ENCODE peak calls at places on chromosomes 12 and 14, in six cellular contexts. One of them, this sample, is unnamed.
A peak's percentile ranks its signal among the peaks of the same experiment; 100 is the strongest.

GRCh38 chr12:88142610-88142991 is 494 bp downstream of the TMTC3 start:
- DNase-seq in AG04450: no peak
- DNase-seq in BE2C: peak; percentile 18
- DNase-seq in CD8-positive, alpha-beta memory T cell: peak; percentile 2
- DNase-seq in mesendoderm: peak; percentile 53
- DNase-seq in aorta: peak; percentile 80
- DNase-seq in this sample: no peak

GRCh38 chr14:70448633-70449032 is 3.3 kb upstream of the ADAM21 start:
- DNase-seq in mesendoderm: no peak
- DNase-seq in aorta: no peak
- DNase-seq in AG04450: peak; percentile 29
- DNase-seq in BE2C: no peak
- DNase-seq in CD8-positive, alpha-beta memory T cell: no peak
- DNase-seq in this sample: no peak

GRCh38 chr14:20413785-20414117 is 450 bp upstream of the TEP1 start:
- DNase-seq in CD8-positive, alpha-beta memory T cell: no peak
- DNase-seq in BE2C: no peak
- DNase-seq in AG04450: no peak
- DNase-seq in mesendoderm: peak; percentile 29
- DNase-seq in aorta: no peak
- DNase-seq in this sample: no peak

GRCh38 chr14:87149583-87150354 is 843.2 kb downstream of the GALC start:
- DNase-seq in CD8-positive, alpha-beta memory T cell: no peak
- DNase-seq in aorta: no peak
- DNase-seq in mesendoderm: peak; percentile 91
- DNase-seq in AG04450: peak; percentile 63
- DNase-seq in BE2C: no peak
- DNase-seq in this sample: no peak

GRCh38 chr12:27525373-27525772 is 1.4 kb downstream of the PPFIBP1 start:
- DNase-seq in AG04450: no peak
- DNase-seq in mesendoderm: peak; percentile 88
- DNase-seq in BE2C: no peak
- DNase-seq in aorta: no peak
- DNase-seq in CD8-positive, alpha-beta memory T cell: no peak
- DNase-seq in this sample: no peak

GRCh38 chr12:111274820-111275219 is 94.1 kb downstream of the PHETA1 start:
- DNase-seq in BE2C: no peak
- DNase-seq in mesendoderm: peak; percentile 48
- DNase-seq in aorta: no peak
- DNase-seq in CD8-positive, alpha-beta memory T cell: no peak
- DNase-seq in AG04450: no peak
- DNase-seq in this sample: no peak

GRCh38 chr14:101057394-101057793 is 153.9 kb upstream of the RTL1 start:
- DNase-seq in mesendoderm: no peak
- DNase-seq in BE2C: no peak
- DNase-seq in aorta: no peak
- DNase-seq in CD8-positive, alpha-beta memory T cell: no peak
- DNase-seq in AG04450: no peak
- DNase-seq in this sample: no peak

GRCh38 chr14:78752789-78753188 is 582.6 kb downstream of the NRXN3 start:
- DNase-seq in CD8-positive, alpha-beta memory T cell: no peak
- DNase-seq in mesendoderm: no peak
- DNase-seq in AG04450: no peak
- DNase-seq in aorta: no peak
- DNase-seq in BE2C: no peak
- DNase-seq in this sample: peak; percentile 43

GRCh38 chr12:106084048-106084671 is 54.6 kb downstream of the NUAK1 start:
- DNase-seq in BE2C: no peak
- DNase-seq in mesendoderm: peak; percentile 99
- DNase-seq in CD8-positive, alpha-beta memory T cell: no peak
- DNase-seq in AG04450: no peak
- DNase-seq in aorta: no peak
- DNase-seq in this sample: peak; percentile 89

GRCh38 chr12:89863968-89864367 is 155.3 kb upstream of the ATP2B1 start:
- DNase-seq in AG04450: no peak
- DNase-seq in mesendoderm: no peak
- DNase-seq in aorta: no peak
- DNase-seq in CD8-positive, alpha-beta memory T cell: no peak
- DNase-seq in BE2C: no peak
- DNase-seq in this sample: no peak

GRCh38 chr12:106205208-106206069 is 42.4 kb downstream of the CKAP4 start:
- DNase-seq in aorta: no peak
- DNase-seq in BE2C: peak; percentile 20
- DNase-seq in AG04450: no peak
- DNase-seq in mesendoderm: peak; percentile 33
- DNase-seq in CD8-positive, alpha-beta memory T cell: no peak
- DNase-seq in this sample: no peak

GRCh38 chr14:74518221-74518620 is 24.7 kb downstream of the ISCA2 start:
- DNase-seq in BE2C: no peak
- DNase-seq in mesendoderm: no peak
- DNase-seq in aorta: peak; percentile 51
- DNase-seq in AG04450: no peak
- DNase-seq in CD8-positive, alpha-beta memory T cell: no peak
- DNase-seq in this sample: no peak

GRCh38 chr12:93727195-93727811 is 50.1 kb downstream of the CRADD start:
- DNase-seq in CD8-positive, alpha-beta memory T cell: no peak
- DNase-seq in aorta: no peak
- DNase-seq in mesendoderm: no peak
- DNase-seq in AG04450: no peak
- DNase-seq in BE2C: no peak
- DNase-seq in this sample: no peak

GRCh38 chr12:5746020-5746419 is 199.0 kb downstream of the ANO2 start:
- DNase-seq in aorta: no peak
- DNase-seq in mesendoderm: no peak
- DNase-seq in AG04450: no peak
- DNase-seq in BE2C: no peak
- DNase-seq in CD8-positive, alpha-beta memory T cell: no peak
- DNase-seq in this sample: no peak

GRCh38 chr14:79831198-79831890 is 380.0 kb downstream of the DIO2 start:
- DNase-seq in mesendoderm: no peak
- DNase-seq in aorta: no peak
- DNase-seq in AG04450: peak; percentile 43
- DNase-seq in BE2C: no peak
- DNase-seq in CD8-positive, alpha-beta memory T cell: no peak
- DNase-seq in this sample: no peak

GRCh38 chr12:2682301-2683282 is 112.2 kb upstream of the FKBP4 start:
- DNase-seq in aorta: peak; percentile 69
- DNase-seq in BE2C: peak; percentile 57
- DNase-seq in AG04450: peak; percentile 36
- DNase-seq in CD8-positive, alpha-beta memory T cell: no peak
- DNase-seq in mesendoderm: peak; percentile 90
- DNase-seq in this sample: no peak

GRCh38 chr12:115343601-115344000 is 659.6 kb upstream of the TBX3 start:
- DNase-seq in AG04450: no peak
- DNase-seq in aorta: no peak
- DNase-seq in BE2C: no peak
- DNase-seq in CD8-positive, alpha-beta memory T cell: no peak
- DNase-seq in mesendoderm: no peak
- DNase-seq in this sample: no peak

GRCh38 chr12:32264995-32265394 is 134.4 kb upstream of the FGD4 start:
- DNase-seq in AG04450: no peak
- DNase-seq in CD8-positive, alpha-beta memory T cell: no peak
- DNase-seq in aorta: no peak
- DNase-seq in mesendoderm: no peak
- DNase-seq in BE2C: no peak
- DNase-seq in this sample: no peak

GRCh38 chr12:49612210-49612609 is 6.8 kb upstream of the FAM186B start:
- DNase-seq in aorta: no peak
- DNase-seq in CD8-positive, alpha-beta memory T cell: no peak
- DNase-seq in mesendoderm: no peak
- DNase-seq in AG04450: no peak
- DNase-seq in BE2C: no peak
- DNase-seq in this sample: no peak

GRCh38 chr12:63826002-63826585 is 18.4 kb upstream of the SRGAP1 start:
- DNase-seq in CD8-positive, alpha-beta memory T cell: no peak
- DNase-seq in BE2C: peak; percentile 18
- DNase-seq in aorta: no peak
- DNase-seq in mesendoderm: peak; percentile 55
- DNase-seq in AG04450: peak; percentile 59
- DNase-seq in this sample: no peak

GRCh38 chr12:63822352-63822751 is 22.1 kb upstream of the SRGAP1 start:
- DNase-seq in BE2C: no peak
- DNase-seq in CD8-positive, alpha-beta memory T cell: no peak
- DNase-seq in aorta: no peak
- DNase-seq in AG04450: peak; percentile 63
- DNase-seq in mesendoderm: no peak
- DNase-seq in this sample: no peak

GRCh38 chr12:63820427-63820826 is 24.1 kb upstream of the SRGAP1 start:
- DNase-seq in CD8-positive, alpha-beta memory T cell: no peak
- DNase-seq in mesendoderm: no peak
- DNase-seq in AG04450: no peak
- DNase-seq in BE2C: no peak
- DNase-seq in aorta: no peak
- DNase-seq in this sample: no peak

GRCh38 chr12:63823040-63823439 is 21.5 kb upstream of the SRGAP1 start:
- DNase-seq in BE2C: no peak
- DNase-seq in CD8-positive, alpha-beta memory T cell: no peak
- DNase-seq in AG04450: no peak
- DNase-seq in aorta: no peak
- DNase-seq in mesendoderm: no peak
- DNase-seq in this sample: no peak

DNA sequence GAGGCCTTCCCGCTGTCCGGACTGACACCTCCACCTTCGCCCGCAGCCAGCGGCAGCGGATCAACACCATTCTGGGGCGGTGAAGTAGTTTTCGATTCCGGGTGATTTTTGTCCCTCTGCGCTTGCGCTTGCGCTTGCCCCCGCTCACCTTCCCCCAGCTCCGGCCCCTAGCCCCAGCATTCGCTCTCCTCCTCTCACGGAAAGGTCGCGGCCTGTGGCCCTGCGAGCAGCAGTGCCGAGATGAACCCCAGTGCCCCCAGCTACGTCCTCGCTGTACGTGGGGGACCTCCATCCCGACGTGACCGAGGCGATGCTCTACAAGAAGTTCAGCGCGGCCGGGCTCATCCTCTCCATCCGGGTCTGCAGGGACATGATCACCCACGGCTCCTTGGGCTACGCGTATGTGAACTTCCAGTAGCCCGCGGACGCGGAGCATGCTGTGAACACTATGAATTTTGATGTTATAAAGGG is 22.7 kb upstream of the SRGAP1 start:
- DNase-seq in BE2C: no peak
- DNase-seq in CD8-positive, alpha-beta memory T cell: no peak
- DNase-seq in AG04450: no peak
- DNase-seq in mesendoderm: no peak
- DNase-seq in aorta: peak; percentile 79
- DNase-seq in this sample: no peak
- H3K4me3 ChIP-seq in BE2C: no peak overlapping the region
- H3K4me3 ChIP-seq in CD8-positive, alpha-beta memory T cell: no peak overlapping the region
- H3K4me3 ChIP-seq in AG04450: peak overlapping the region; percentile 62
- H3K4me3 ChIP-seq in mesendoderm: no peak overlapping the region
- H3K4me3 ChIP-seq in aorta: peak overlapping the region; percentile 70
- H3K4me3 ChIP-seq in this sample: peak overlapping the region; percentile 47

DNA sequence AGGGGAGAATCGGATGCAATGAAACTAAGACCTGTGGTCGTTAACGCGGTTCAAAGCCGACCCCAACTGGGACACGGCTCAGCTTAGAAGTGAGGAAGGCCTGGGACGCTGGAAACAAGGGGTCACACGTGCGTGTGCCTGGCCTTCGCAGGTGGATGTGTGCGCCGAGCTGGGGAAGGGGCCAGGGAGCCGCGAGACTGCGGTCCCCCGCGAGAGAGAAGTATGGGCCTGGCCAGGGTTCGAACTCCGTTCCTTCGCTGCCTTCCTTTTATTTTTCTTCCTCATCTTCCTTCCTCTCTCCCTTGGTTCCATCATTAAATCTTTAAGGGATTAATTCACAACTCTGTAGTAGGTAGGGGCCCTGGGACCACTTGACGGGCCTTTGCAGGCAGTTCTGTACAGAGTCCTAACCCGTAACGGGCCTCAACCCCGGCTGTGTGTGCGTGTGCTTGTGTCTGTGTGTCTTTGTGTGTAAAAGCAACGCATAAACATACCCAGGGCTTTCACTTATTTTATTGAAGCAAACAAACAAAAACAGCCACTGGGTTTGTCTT is 3.6 kb downstream of the TTC6 start:
- DNase-seq in AG04450: no peak
- DNase-seq in mesendoderm: no peak
- DNase-seq in aorta: no peak
- DNase-seq in CD8-positive, alpha-beta memory T cell: no peak
- DNase-seq in BE2C: no peak
- DNase-seq in this sample: no peak
- H3K4me3 ChIP-seq in AG04450: no peak overlapping the region
- H3K4me3 ChIP-seq in mesendoderm: no peak overlapping the region
- H3K4me3 ChIP-seq in aorta: no peak overlapping the region
- H3K4me3 ChIP-seq in CD8-positive, alpha-beta memory T cell: no peak overlapping the region
- H3K4me3 ChIP-seq in BE2C: no peak overlapping the region
- H3K4me3 ChIP-seq in this sample: no peak overlapping the region

GRCh38 chr14:53391156-53391555 is 238.0 kb upstream of the DDHD1 start:
- DNase-seq in AG04450: no peak
- DNase-seq in mesendoderm: peak; percentile 21
- DNase-seq in CD8-positive, alpha-beta memory T cell: no peak
- DNase-seq in aorta: no peak
- DNase-seq in BE2C: no peak
- DNase-seq in this sample: no peak
- H3K4me3 ChIP-seq in AG04450: no peak overlapping the region
- H3K4me3 ChIP-seq in mesendoderm: no peak overlapping the region
- H3K4me3 ChIP-seq in CD8-positive, alpha-beta memory T cell: no peak overlapping the region
- H3K4me3 ChIP-seq in aorta: no peak overlapping the region
- H3K4me3 ChIP-seq in BE2C: no peak overlapping the region
- H3K4me3 ChIP-seq in this sample: no peak overlapping the region

GRCh38 chr14:73208390-73208789 is 28.9 kb upstream of the PAPLN start:
- DNase-seq in aorta: no peak
- DNase-seq in CD8-positive, alpha-beta memory T cell: no peak
- DNase-seq in mesendoderm: peak; percentile 9
- DNase-seq in AG04450: no peak
- DNase-seq in BE2C: no peak
- DNase-seq in this sample: no peak
- H3K4me3 ChIP-seq in aorta: no peak overlapping the region
- H3K4me3 ChIP-seq in CD8-positive, alpha-beta memory T cell: no peak overlapping the region
- H3K4me3 ChIP-seq in mesendoderm: no peak overlapping the region
- H3K4me3 ChIP-seq in AG04450: no peak overlapping the region
- H3K4me3 ChIP-seq in BE2C: no peak overlapping the region
- H3K4me3 ChIP-seq in this sample: no peak overlapping the region

GRCh38 chr12:6849976-6850560 is 1.0 kb downstream of the CDCA3 start:
- DNase-seq in BE2C: no peak
- DNase-seq in CD8-positive, alpha-beta memory T cell: no peak
- DNase-seq in AG04450: no peak
- DNase-seq in aorta: no peak
- DNase-seq in mesendoderm: no peak
- DNase-seq in this sample: no peak
- H3K4me3 ChIP-seq in BE2C: peak overlapping the region; percentile 70
- H3K4me3 ChIP-seq in CD8-positive, alpha-beta memory T cell: no peak overlapping the region
- H3K4me3 ChIP-seq in AG04450: peak overlapping the region; percentile 97
- H3K4me3 ChIP-seq in aorta: no peak overlapping the region
- H3K4me3 ChIP-seq in mesendoderm: peak overlapping the region; percentile 79
- H3K4me3 ChIP-seq in this sample: peak overlapping the region; percentile 95

GRCh38 chr14:25132734-25133422 is 82.9 kb upstream of the STXBP6 start:
- DNase-seq in AG04450: no peak
- DNase-seq in mesendoderm: peak; percentile 87
- DNase-seq in BE2C: peak; percentile 52
- DNase-seq in CD8-positive, alpha-beta memory T cell: peak; percentile 21
- DNase-seq in aorta: peak; percentile 81
- DNase-seq in this sample: no peak
- H3K4me3 ChIP-seq in AG04450: no peak overlapping the region
- H3K4me3 ChIP-seq in mesendoderm: no peak overlapping the region
- H3K4me3 ChIP-seq in BE2C: no peak overlapping the region
- H3K4me3 ChIP-seq in CD8-positive, alpha-beta memory T cell: no peak overlapping the region
- H3K4me3 ChIP-seq in aorta: no peak overlapping the region
- H3K4me3 ChIP-seq in this sample: no peak overlapping the region

This sample was measured in kidney epithelial cell.